ENCODE peak calls at places on chromosomes 7 and 10, in four cellular contexts. I, S, H and Z are unnamed samples. For H3K4me1, the result is how much of the 10 kb centered on the place peaks cover.

GRCh38 chr7:75599244-75599771 is 107.2 kb downstream of the SPDYE5 start:
- DNase-seq in H (no peak), S (no peak), I (no peak), Z (no peak)

GRCh38 chr10:5091196-5091595 is 3.0 kb upstream of the AKR1C3 start:
- DNase-seq in I (no peak), H (no peak), S (no peak), Z (no peak)

GRCh38 chr10:11331706-11332105 is 279.7 kb downstream of the USP6NL start:
- DNase-seq in I (peak), H (no peak), S (no peak), Z (no peak)

GRCh38 chr7:30841025-30841735 is 70.0 kb downstream of the MINDY4 start:
- DNase-seq in H (no peak), I (no peak), S (no peak), Z (no peak)

GRCh38 chr7:94100723-94101345 is 96.7 kb upstream of the BET1 start:
- DNase-seq in S (no peak), H (no peak), I (no peak), Z (no peak)

GRCh38 chr7:132817844-132818427 is 241.7 kb upstream of the PLXNA4 start:
- DNase-seq in I (peak), S (no peak), H (no peak), Z (peak)

GRCh38 chr7:14738086-14738485 is 164.5 kb downstream of the DGKB start:
- DNase-seq in I (no peak), S (no peak), H (no peak), Z (no peak)

GRCh38 chr7:45111298-45112223 is at the start of gene TBRG4:
- DNase-seq in S (peak), I (peak), H (peak), Z (peak)

GRCh38 chr10:23467548-23467947 is 28.7 kb downstream of the OTUD1 start:
- DNase-seq in S (no peak), H (no peak), I (no peak), Z (no peak)

GRCh38 chr10:80133221-80133620 is 691 bp downstream of the PLAC9 start:
- DNase-seq in I (no peak), S (no peak), H (peak), Z (no peak)
- H3K4me1 ChIP-seq in I (under half), S (under half), H (under half), Z (under half)

GRCh38 chr7:98212532-98213041 is 1.3 kb downstream of the BHLHA15 start:
- DNase-seq in H (peak), I (no peak), S (no peak), Z (no peak)

GRCh38 chr7:98211676-98212531 is 665 bp downstream of the BHLHA15 start:
- DNase-seq in S (peak), H (peak), I (no peak), Z (no peak)

GRCh38 chr7:98211221-98211675 is at the start of gene BHLHA15:
- DNase-seq in I (no peak), H (no peak), S (peak), Z (peak)

GRCh38 chr7:98209166-98209920 is 1.9 kb upstream of the BHLHA15 start:
- DNase-seq in I (no peak), S (peak), H (no peak), Z (no peak)

GRCh38 chr7:98210513-98211220 is 572 bp upstream of the BHLHA15 start:
- DNase-seq in H (no peak), I (no peak), S (peak), Z (peak)
- H3K4me3 ChIP-seq in H (no peak), I (peak), S (peak), Z (peak)

GRCh38 chr10:132518572-132519381 is 18.8 kb upstream of the INPP5A start:
- DNase-seq in I (no peak), S (peak), H (peak), Z (peak)

GRCh38 chr10:132517951-132518521 is 19.6 kb upstream of the INPP5A start:
- DNase-seq in S (peak), H (peak), I (no peak), Z (no peak)

GRCh38 chr10:132520147-132520811 is 17.3 kb upstream of the INPP5A start:
- DNase-seq in I (peak), S (peak), H (peak), Z (no peak)

GRCh38 chr10:132521041-132521465 is 16.5 kb upstream of the INPP5A start:
- DNase-seq in I (no peak), H (peak), S (peak), Z (no peak)

DNA sequence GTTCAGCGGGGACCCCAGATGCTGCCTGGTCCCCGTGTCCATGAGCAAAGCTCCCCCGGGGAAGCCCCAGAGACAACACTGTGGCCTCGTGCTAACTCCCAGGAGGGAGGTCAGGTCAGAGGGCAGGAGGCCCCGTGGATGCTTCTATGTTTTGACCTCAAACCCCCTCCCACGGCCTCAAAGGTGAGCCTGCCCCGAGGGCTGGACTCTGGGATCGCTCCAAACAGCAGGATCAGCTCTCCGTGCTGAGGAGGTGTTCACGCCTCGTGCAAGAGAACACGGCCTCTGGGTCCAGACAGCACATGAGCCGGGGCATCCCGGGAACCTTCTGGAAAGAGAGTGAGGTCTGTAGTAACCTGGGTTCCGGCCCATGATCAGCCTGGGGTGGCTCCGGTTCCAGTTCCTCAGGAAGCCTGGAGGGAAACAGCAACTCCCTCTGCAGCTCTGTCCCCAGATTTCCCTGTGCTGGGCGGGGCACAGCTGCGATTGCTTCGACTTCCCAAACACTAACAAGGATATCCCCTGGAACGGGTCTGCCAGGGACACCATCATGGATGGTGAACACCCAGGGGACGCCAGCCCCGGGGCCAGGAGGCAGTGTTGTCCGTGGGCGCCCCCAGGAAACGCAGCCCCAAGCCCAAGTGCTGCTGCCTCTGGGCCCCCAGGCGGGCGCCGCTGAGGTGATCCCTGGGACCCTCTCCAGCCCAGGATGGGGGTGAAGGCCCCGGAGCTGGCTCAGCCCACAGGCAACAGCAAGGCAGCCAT is 18.0 kb upstream of the INPP5A start:
- DNase-seq in S (peak), H (peak), I (no peak), Z (no peak)
- H3K27ac ChIP-seq in S (peak), H (peak), I (no peak), Z (no peak)

GRCh38 chr10:119412831-119413737 is 129.4 kb downstream of the RGS10 start:
- DNase-seq in I (peak), H (no peak), S (no peak), Z (no peak)

GRCh38 chr10:119415536-119416527 is 126.7 kb downstream of the RGS10 start:
- DNase-seq in I (no peak), S (no peak), H (peak), Z (no peak)

GRCh38 chr10:119416855-119417254 is 125.7 kb downstream of the RGS10 start:
- DNase-seq in H (peak), S (peak), I (peak), Z (peak)

GRCh38 chr10:119413738-119414611 is 128.5 kb downstream of the RGS10 start:
- DNase-seq in I (peak), S (peak), H (peak), Z (no peak)

GRCh38 chr10:119415121-119415520 is 127.4 kb downstream of the RGS10 start:
- DNase-seq in S (no peak), H (no peak), I (no peak), Z (no peak)
- H3K4me1 ChIP-seq in S (under half), H (under half), I (under half), Z (under half)

GRCh38 chr7:117251687-117252086 is 71.2 kb downstream of the WNT2 start:
- DNase-seq in S (no peak), I (peak), H (no peak), Z (no peak)
- H3K4me3 ChIP-seq in S (no peak), I (no peak), H (no peak), Z (no peak)

GRCh38 chr10:100911472-100911871 is 1.3 kb upstream of the SLF2 start:
- DNase-seq in S (no peak), I (no peak), H (no peak), Z (no peak)

GRCh38 chr10:100912013-100912608 is 652 bp upstream of the SLF2 start:
- DNase-seq in S (no peak), I (peak), H (no peak), Z (no peak)

GRCh38 chr10:100913470-100913865 is 705 bp downstream of the SLF2 start:
- DNase-seq in I (no peak), H (no peak), S (no peak), Z (no peak)

GRCh38 chr10:100909506-100910260 is 3.1 kb upstream of the SLF2 start:
- DNase-seq in S (no peak), I (no peak), H (no peak), Z (no peak)

GRCh38 chr10:100912609-100913469 is at the start of gene SLF2:
- DNase-seq in H (peak), I (peak), S (peak), Z (peak)
- H3K27ac ChIP-seq in H (peak), I (peak), S (peak), Z (peak)

GRCh38 chr10:113384181-113384580 is 168.7 kb upstream of the HABP2 start:
- DNase-seq in S (no peak), H (no peak), I (no peak), Z (no peak)
- H3K4me1 ChIP-seq in S (under half), H (under half), I (under half), Z (under half)

DNA sequence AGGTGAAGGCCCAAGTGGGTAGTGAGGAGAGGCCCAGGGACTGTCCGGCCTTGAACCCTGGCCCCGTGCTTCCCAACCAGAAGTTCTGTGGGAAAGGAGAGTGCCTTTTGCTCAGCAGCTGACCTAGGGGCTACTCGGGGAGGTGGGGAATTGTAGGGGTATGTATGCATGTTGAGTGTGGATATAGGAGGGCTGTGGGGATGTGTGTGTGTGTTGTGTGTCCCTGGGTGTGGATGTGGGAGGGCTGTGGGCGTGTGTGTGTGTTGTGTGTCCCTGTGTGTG is 12.2 kb downstream of the EPHB6 start:
- DNase-seq in S (no peak), I (no peak), H (no peak), Z (no peak)
- H3K4me3 ChIP-seq in S (no peak), I (no peak), H (no peak), Z (no peak)

GRCh38 chr10:33288127-33288526 is 46.3 kb downstream of the NRP1 start:
- DNase-seq in I (no peak), S (no peak), H (no peak), Z (no peak)
- H3K27ac ChIP-seq in I (no peak), S (no peak), H (peak), Z (no peak)

GRCh38 chr10:74176380-74177139 is 25.5 kb downstream of the ADK start:
- DNase-seq in I (peak), H (peak), S (peak), Z (peak)
- H3K4me1 ChIP-seq in I (under half), H (under half), S (under half), Z (under half)